ENCODE peak calls at places on chromosomes 13 and 19, in nine cellular contexts. W is stimulated activated CD8-positive, alpha-beta memory T cell treated with anti-CD3 and anti-CD28 coated beads, Interleukin-7, amount 100 ng/mL, for 1 hour; F is T1000; V is mucosa of descending colon; P is WTC11; L is AG09319; I is adipocyte; S is amniotic epithelial cell; D is body of pancreas. O is an unnamed sample.
A peak's percentile ranks its signal among the peaks of the same experiment; 100 is the strongest.

GRCh38 chr13:110475550-110476219 is 85.8 kb downstream of the RAB20 start:
- DNase-seq in S (no peak), D (no peak), W (no peak), L (no peak), I (no peak), V (no peak), P (no peak), F (no peak), O (no peak)

GRCh38 chr13:26037302-26037701 is 14.5 kb downstream of the SHISA2 start:
- DNase-seq in F (no peak), V (no peak), I (no peak), W (no peak), S (no peak), D (no peak), P (peak; percentile 87), L (no peak), O (no peak)

GRCh38 chr19:47511681-47512080 is 3.2 kb downstream of the NAPA start:
- DNase-seq in V (no peak), L (no peak), W (no peak), S (peak; percentile 90), I (no peak), P (no peak), F (no peak), D (peak; percentile 49), O (peak; percentile 60)

GRCh38 chr19:49073514-49074378 is 1.2 kb upstream of the KCNA7 start:
- DNase-seq in P (peak; percentile 68), V (no peak), W (no peak), D (no peak), F (peak; percentile 10), L (no peak), S (no peak), I (no peak), O (peak; percentile 79)

GRCh38 chr19:29576043-29576442 is 30.0 kb upstream of the POP4 start:
- DNase-seq in P (no peak), F (no peak), D (no peak), W (no peak), L (no peak), I (no peak), S (peak; percentile 31), V (no peak), O (no peak)

GRCh38 chr19:40811478-40812341 is 12.7 kb downstream of the EGLN2 start:
- DNase-seq in V (no peak), D (no peak), I (no peak), S (no peak), F (no peak), W (no peak), P (peak; percentile 52), L (no peak), O (peak; percentile 53)

GRCh38 chr19:33335446-33335845 is 33.1 kb upstream of the CEBPA start:
- DNase-seq in L (no peak), W (no peak), V (no peak), I (no peak), D (no peak), F (no peak), S (no peak), P (no peak), O (no peak)

GRCh38 chr13:50616101-50616500 is 227.4 kb downstream of the DLEU7 start:
- DNase-seq in L (no peak), P (no peak), V (no peak), F (no peak), W (no peak), S (peak; percentile 83), D (no peak), I (peak; percentile 7), O (no peak)

GRCh38 chr13:45048890-45049407 is 59.6 kb downstream of the GPALPP1 start:
- DNase-seq in S (no peak), L (no peak), W (no peak), I (no peak), F (no peak), D (no peak), V (no peak), P (no peak), O (no peak)

GRCh38 chr19:2618611-2619010 is 83.9 kb downstream of the GNG7 start:
- DNase-seq in D (no peak), V (no peak), S (peak; percentile 62), L (no peak), I (peak; percentile 58), W (peak; percentile 39), F (peak; percentile 56), P (no peak), O (peak; percentile 68)

GRCh38 chr13:28573595-28574373 is 78.9 kb upstream of the FLT1 start:
- DNase-seq in S (no peak), I (no peak), P (no peak), L (no peak), W (no peak), V (no peak), D (no peak), F (no peak), O (no peak)

GRCh38 chr13:85521586-85521985 is 277.6 kb downstream of the SLITRK6 start:
- DNase-seq in S (no peak), D (no peak), P (no peak), W (no peak), V (no peak), I (no peak), L (no peak), F (no peak), O (no peak)

GRCh38 chr13:61383101-61383500 is 32.5 kb downstream of the PCDH20 start:
- DNase-seq in L (no peak), V (no peak), W (no peak), I (no peak), S (no peak), D (no peak), P (no peak), F (no peak), O (no peak)

GRCh38 chr13:43284162-43284561 is 260.8 kb downstream of the DNAJC15 start:
- DNase-seq in S (peak; percentile 64), I (peak; percentile 66), P (no peak), V (no peak), D (no peak), F (no peak), L (no peak), W (no peak), O (no peak)

GRCh38 chr13:92463134-92463533 is 763.5 kb upstream of the GPC6 start:
- DNase-seq in V (no peak), P (no peak), I (no peak), F (no peak), W (no peak), S (no peak), L (no peak), D (peak; percentile 66), O (no peak)

GRCh38 chr19:1211494-1212234 is 6.1 kb downstream of the STK11 start:
- DNase-seq in W (no peak), L (no peak), V (no peak), D (peak; percentile 93), S (peak; percentile 86), P (peak; percentile 68), F (no peak), I (no peak), O (peak; percentile 66)

GRCh38 chr13:78067290-78067689 is 148.7 kb upstream of the EDNRB start:
- DNase-seq in F (no peak), L (no peak), S (no peak), D (no peak), W (no peak), P (no peak), I (no peak), V (no peak), O (no peak)

GRCh38 chr13:27667946-27668345 is 46.3 kb downstream of the POLR1D start:
- DNase-seq in P (no peak), L (no peak), I (no peak), D (no peak), F (no peak), S (peak; percentile 85), V (no peak), W (no peak), O (peak; percentile 52)

GRCh38 chr19:21128901-21129698 is 12.7 kb upstream of the ZNF431 start:
- DNase-seq in P (no peak), D (no peak), S (peak; percentile 52), L (no peak), W (no peak), F (no peak), I (no peak), V (no peak), O (no peak)

GRCh38 chr19:55384576-55385235 is 614 bp upstream of the TMEM238 start:
- DNase-seq in S (no peak), W (no peak), I (no peak), F (no peak), D (no peak), V (peak; percentile 68), L (no peak), P (no peak), O (peak; percentile 38)

GRCh38 chr13:59547950-59548349 is 615.8 kb downstream of the DIAPH3 start:
- DNase-seq in V (no peak), I (no peak), S (no peak), P (no peak), F (no peak), L (no peak), D (no peak), W (no peak), O (no peak)

GRCh38 chr13:31264146-31264545 is 64.4 kb downstream of the B3GLCT start:
- DNase-seq in W (no peak), I (no peak), V (no peak), F (no peak), L (no peak), S (no peak), D (no peak), P (no peak), O (no peak)

GRCh38 chr19:28169168-28169862 is 1043.6 kb downstream of the UQCRFS1 start:
- DNase-seq in L (no peak), P (peak; percentile 32), F (no peak), W (no peak), I (no peak), D (no peak), V (no peak), S (no peak), O (no peak)

GRCh38 chr13:98838776-98839175 is 86.3 kb upstream of the SLC15A1 start:
- DNase-seq in L (no peak), F (no peak), I (peak; percentile 22), W (no peak), V (no peak), S (no peak), P (no peak), D (no peak), O (no peak)

GRCh38 chr13:70311175-70311574 is 202.9 kb upstream of the KLHL1 start:
- DNase-seq in F (no peak), W (no peak), I (no peak), L (no peak), D (no peak), S (no peak), P (no peak), V (no peak), O (no peak)

GRCh38 chr13:39415403-39415802 is 187.6 kb downstream of the LHFPL6 start:
- DNase-seq in S (peak; percentile 54), F (no peak), W (no peak), V (no peak), I (peak; percentile 30), D (peak; percentile 16), P (peak; percentile 56), L (no peak), O (peak; percentile 41)

GRCh38 chr19:7869453-7869909 is 4.7 kb downstream of the PRR36 start:
- DNase-seq in P (peak; percentile 85), F (peak; percentile 69), I (peak; percentile 65), W (peak; percentile 47), V (peak; percentile 86), S (no peak), L (no peak), D (peak; percentile 76), O (peak; percentile 78)

GRCh38 chr13:110705356-110705825 is 525 bp downstream of the CARS2 start:
- DNase-seq in V (no peak), P (no peak), W (no peak), D (no peak), I (no peak), F (no peak), L (no peak), S (no peak), O (no peak)

GRCh38 chr19:6778386-6778785 is 5.9 kb downstream of the VAV1 start:
- DNase-seq in I (no peak), W (no peak), P (no peak), D (no peak), V (no peak), S (no peak), F (no peak), L (no peak), O (no peak)

GRCh38 chr19:50649433-50650391 is at the start of gene C19orf81:
- DNase-seq in I (no peak), P (peak; percentile 79), S (no peak), D (no peak), F (no peak), V (no peak), L (no peak), W (no peak), O (no peak)

GRCh38 chr19:50485284-50485955 is 8.8 kb upstream of the GARIN5A start:
- DNase-seq in P (no peak), I (no peak), V (no peak), L (no peak), S (no peak), D (no peak), F (no peak), W (no peak), O (no peak)

O was measured in psoas muscle.